ENCODE peak calls at places on chromosomes 2 and 18, in four cellular contexts. M is left ventricle myocardium inferior, I is psoas muscle, K is colonic mucosa. C is an unnamed sample.
A peak's percentile ranks its signal among the peaks of the same experiment; 100 is the strongest.

GRCh38 chr18:8730080-8730827 is 24.9 kb downstream of the MTCL1 start:
- DNase-seq in M (peak; percentile 59), I (peak; percentile 70), K (peak; percentile 79), C (no peak)

GRCh38 chr2:180876506-180876905 is 103.9 kb upstream of the UBE2E3 start:
- DNase-seq in M (no peak), I (no peak), K (no peak), C (no peak)

GRCh38 chr2:64137567-64137966 is 6.7 kb downstream of the PELI1 start:
- DNase-seq in M (no peak), I (no peak), K (no peak), C (no peak)

GRCh38 chr2:3465844-3466481 is 53.4 kb downstream of the ADI1 start:
- DNase-seq in M (no peak), I (peak; percentile 48), K (no peak), C (no peak)

GRCh38 chr2:168181825-168182224 is 65.6 kb downstream of the STK39 start:
- DNase-seq in M (no peak), I (no peak), K (no peak), C (no peak)

GRCh38 chr2:40450066-40450841 is 1.6 kb downstream of the SLC8A1 start:
- DNase-seq in M (peak; percentile 39), I (no peak), K (no peak), C (peak; percentile 54)

GRCh38 chr2:102235042-102235473 is 48.2 kb downstream of the IL1RL2 start:
- DNase-seq in M (no peak), I (no peak), K (no peak), C (no peak)

GRCh38 chr2:39227628-39228412 is 15.9 kb downstream of the CDKL4 start:
- DNase-seq in M (peak; percentile 80), I (peak; percentile 87), K (peak; percentile 73), C (peak; percentile 87)

GRCh38 chr2:230230087-230230486 is 4.6 kb downstream of the SP140 start:
- DNase-seq in M (no peak), I (no peak), K (no peak), C (no peak)

DNA sequence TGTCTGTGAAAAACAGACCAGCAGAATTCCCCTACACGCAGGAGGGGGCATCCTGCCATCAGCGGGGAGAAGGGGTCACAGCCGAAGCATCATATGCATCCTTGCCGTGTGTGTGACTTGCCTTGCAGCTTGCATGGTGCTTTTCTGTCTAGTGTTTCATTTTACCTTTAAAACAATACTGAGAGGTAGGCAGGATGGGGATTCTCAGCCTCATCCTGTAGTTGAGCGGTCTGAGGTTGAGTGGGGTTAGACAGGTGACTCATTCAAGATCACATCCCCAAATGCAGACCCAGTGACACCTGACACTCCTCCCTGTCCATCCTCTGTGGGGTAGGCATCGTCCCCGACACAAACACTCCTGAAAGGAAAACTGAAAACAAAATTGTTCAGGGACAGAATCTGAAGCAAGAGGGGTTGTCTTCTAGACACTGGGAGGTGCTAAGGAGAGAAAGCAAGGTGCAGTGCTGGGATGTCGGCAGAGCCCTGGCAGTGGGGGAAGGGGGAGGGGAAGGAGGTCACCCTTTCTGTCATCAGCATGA is 7.9 kb downstream of the ARL4C start:
- DNase-seq in M (no peak), I (no peak), K (no peak), C (no peak)
- H3K4me3 ChIP-seq in M (no peak overlapping the region), I (no peak overlapping the region), K (no peak overlapping the region), C (no peak overlapping the region)

GRCh38 chr2:26849056-26850001 is 1.4 kb downstream of the DPYSL5 start:
- DNase-seq in M (no peak), I (peak; percentile 55), K (no peak), C (peak; percentile 69)

GRCh38 chr2:26848336-26849055 is 564 bp downstream of the DPYSL5 start:
- DNase-seq in M (no peak), I (peak; percentile 55), K (no peak), C (peak; percentile 79)

GRCh38 chr2:26850565-26850964 is 2.6 kb downstream of the DPYSL5 start:
- DNase-seq in M (no peak), I (no peak), K (no peak), C (no peak)

GRCh38 chr2:26847663-26848335 is at the start of gene DPYSL5:
- DNase-seq in M (no peak), I (no peak), K (no peak), C (peak; percentile 72)

DNA sequence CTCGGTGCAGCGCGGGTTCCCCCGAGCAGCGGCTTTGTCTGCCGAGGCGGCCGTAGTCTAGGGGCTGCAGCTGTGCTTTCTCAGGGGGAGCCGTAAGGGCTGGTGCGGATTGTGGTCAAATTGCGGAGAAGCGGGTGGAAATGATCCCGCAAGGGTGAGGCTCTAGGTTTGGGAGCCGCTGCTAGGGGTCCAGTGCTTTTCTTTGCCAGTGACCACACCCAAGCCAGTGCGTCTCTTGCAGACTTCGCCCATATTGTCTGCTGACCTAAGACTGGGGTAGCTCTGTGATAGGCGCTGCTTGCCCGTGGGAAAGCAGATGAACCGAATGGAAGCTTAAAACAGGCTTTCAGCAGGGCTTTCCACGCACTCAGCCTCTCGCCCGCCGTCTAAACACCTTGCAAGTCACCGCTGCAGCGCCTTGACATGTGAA is 2.1 kb downstream of the DPYSL5 start:
- DNase-seq in M (no peak), I (no peak), K (no peak), C (no peak)
- H3K4me3 ChIP-seq in M (peak overlapping the region; percentile 61), I (peak overlapping the region; percentile 59), K (no peak overlapping the region), C (no peak overlapping the region)

DNA sequence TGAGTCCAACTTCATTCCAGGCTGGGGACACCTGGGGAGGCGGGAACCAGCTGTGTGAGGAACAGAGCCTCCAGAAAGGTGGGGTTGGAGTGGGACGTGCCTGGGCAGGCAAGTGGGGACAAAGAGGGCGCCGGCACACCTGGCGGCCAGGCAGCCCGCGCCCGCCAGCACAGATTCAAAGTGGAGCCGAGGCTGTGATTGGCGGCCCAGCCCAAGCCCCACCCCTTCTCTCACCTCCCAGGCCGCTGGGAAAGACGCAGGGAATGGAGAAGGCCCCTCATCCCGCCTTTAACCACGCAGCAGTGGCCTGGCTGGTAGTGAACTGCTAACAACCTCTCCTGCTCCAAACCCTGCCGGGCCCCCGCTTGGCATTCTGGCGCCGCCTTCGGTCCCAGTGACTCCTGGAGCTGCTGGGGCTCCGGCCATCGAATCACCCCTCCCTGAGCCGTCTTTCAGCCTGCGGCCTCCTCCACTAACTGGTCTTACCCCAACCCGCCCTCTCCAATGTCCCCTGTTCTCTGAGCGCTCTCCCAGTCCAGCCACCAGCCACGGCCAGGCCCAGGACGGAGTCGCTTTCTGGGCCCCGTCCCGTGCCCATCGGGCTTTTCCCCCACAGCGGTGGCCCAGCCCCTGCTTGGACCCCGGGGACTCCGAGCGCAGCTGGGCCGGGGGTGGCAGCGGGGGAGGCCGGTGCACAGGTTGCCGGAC is 27.9 kb upstream of the PTMA start:
- DNase-seq in M (no peak), I (no peak), K (peak; percentile 81), C (no peak)
- H3K4me3 ChIP-seq in M (peak overlapping the region; percentile 71), I (peak overlapping the region; percentile 78), K (peak overlapping the region; percentile 44), C (peak overlapping the region; percentile 48)

GRCh38 chr2:204152616-204153015 is 216.1 kb downstream of the ICOS start:
- DNase-seq in M (no peak), I (no peak), K (no peak), C (no peak)

GRCh38 chr2:204154863-204155262 is 218.3 kb downstream of the ICOS start:
- DNase-seq in M (no peak), I (no peak), K (no peak), C (no peak)

GRCh38 chr2:204160991-204161390 is 224.4 kb downstream of the ICOS start:
- DNase-seq in M (no peak), I (no peak), K (no peak), C (no peak)

GRCh38 chr2:204157684-204158083 is 221.1 kb downstream of the ICOS start:
- DNase-seq in M (no peak), I (no peak), K (no peak), C (no peak)
- H3K4me3 ChIP-seq in M (no peak overlapping the region), I (no peak overlapping the region), K (no peak overlapping the region), C (no peak overlapping the region)

DNA sequence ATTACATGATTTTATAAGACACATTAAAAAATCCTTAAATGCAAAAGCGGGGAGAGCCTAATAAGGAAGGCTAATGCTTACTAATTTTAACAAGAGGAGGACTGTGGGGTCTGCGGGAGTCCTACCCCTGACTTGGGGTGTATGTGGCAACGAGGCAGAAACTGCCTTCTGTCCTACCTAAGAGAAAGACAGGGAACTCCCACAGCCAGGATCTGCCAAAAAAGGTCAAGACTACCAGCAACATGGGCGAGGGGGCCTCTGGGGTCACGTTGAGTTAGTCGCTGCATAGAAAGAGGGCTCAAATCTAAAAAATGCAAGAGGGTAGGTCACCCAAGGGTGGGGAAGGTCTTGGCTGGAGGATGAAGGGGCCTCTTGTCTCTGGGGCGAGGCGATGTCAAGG is 529 bp upstream of the AMER3 start:
- DNase-seq in M (no peak), I (no peak), K (no peak), C (no peak)
- H3K4me3 ChIP-seq in M (no peak overlapping the region), I (no peak overlapping the region), K (no peak overlapping the region), C (no peak overlapping the region)

C was measured in kidney.